ENCODE peak calls at places on chromosomes 6 and 20, in five cellular contexts. One of them, this sample, is unnamed. For H3K36me3 and H3K4me1, the result is how much of the 10 kb centered on the place peaks cover.

GRCh38 chr6:14079433-14079832 is 38.1 kb upstream of the CD83 start:
- DNase-seq in aorta: no peak
- DNase-seq in CD8-positive, alpha-beta T cell: no peak
- DNase-seq in right atrium auricular region: peak
- DNase-seq in fibroblast of lung: peak
- DNase-seq in this sample: no peak

GRCh38 chr20:36214684-36215256 is 21.5 kb upstream of the AAR2 start:
- DNase-seq in aorta: no peak
- DNase-seq in right atrium auricular region: no peak
- DNase-seq in fibroblast of lung: peak
- DNase-seq in CD8-positive, alpha-beta T cell: no peak
- DNase-seq in this sample: no peak

GRCh38 chr6:20033697-20034407 is 178.4 kb downstream of the MBOAT1 start:
- DNase-seq in CD8-positive, alpha-beta T cell: no peak
- DNase-seq in aorta: no peak
- DNase-seq in right atrium auricular region: no peak
- DNase-seq in fibroblast of lung: no peak
- DNase-seq in this sample: no peak

GRCh38 chr20:61493798-61494305 is 241.8 kb downstream of the CDH4 start:
- DNase-seq in CD8-positive, alpha-beta T cell: no peak
- DNase-seq in right atrium auricular region: peak
- DNase-seq in aorta: no peak
- DNase-seq in fibroblast of lung: no peak
- DNase-seq in this sample: no peak

GRCh38 chr20:10313215-10313614 is 94.6 kb downstream of the SNAP25 start:
- DNase-seq in aorta: no peak
- DNase-seq in CD8-positive, alpha-beta T cell: no peak
- DNase-seq in fibroblast of lung: peak
- DNase-seq in right atrium auricular region: no peak
- DNase-seq in this sample: no peak

GRCh38 chr20:20547221-20547875 is 165.1 kb downstream of the RALGAPA2 start:
- DNase-seq in fibroblast of lung: peak
- DNase-seq in right atrium auricular region: no peak
- DNase-seq in CD8-positive, alpha-beta T cell: no peak
- DNase-seq in aorta: no peak
- DNase-seq in this sample: no peak

GRCh38 chr6:43334466-43335095 is 26.0 kb upstream of the CRIP3 start:
- DNase-seq in aorta: no peak
- DNase-seq in CD8-positive, alpha-beta T cell: no peak
- DNase-seq in right atrium auricular region: no peak
- DNase-seq in fibroblast of lung: peak
- DNase-seq in this sample: no peak

GRCh38 chr20:53621482-53622246 is 28.0 kb upstream of the ZNF217 start:
- DNase-seq in right atrium auricular region: peak
- DNase-seq in CD8-positive, alpha-beta T cell: no peak
- DNase-seq in fibroblast of lung: peak
- DNase-seq in aorta: peak
- DNase-seq in this sample: no peak

GRCh38 chr6:125810435-125810834 is 19.7 kb downstream of the NCOA7 start:
- DNase-seq in right atrium auricular region: no peak
- DNase-seq in aorta: no peak
- DNase-seq in CD8-positive, alpha-beta T cell: no peak
- DNase-seq in fibroblast of lung: no peak
- DNase-seq in this sample: no peak

GRCh38 chr20:4162766-4163165 is 147.4 kb upstream of the RNF24 start:
- DNase-seq in CD8-positive, alpha-beta T cell: no peak
- DNase-seq in right atrium auricular region: no peak
- DNase-seq in aorta: no peak
- DNase-seq in fibroblast of lung: no peak
- DNase-seq in this sample: no peak

GRCh38 chr6:29887330-29887818 is 55.0 kb upstream of the HLA-A start:
- DNase-seq in aorta: peak
- DNase-seq in fibroblast of lung: peak
- DNase-seq in right atrium auricular region: peak
- DNase-seq in CD8-positive, alpha-beta T cell: no peak
- DNase-seq in this sample: peak

GRCh38 chr6:129359811-129360787 is 349.9 kb downstream of the ARHGAP18 start:
- DNase-seq in right atrium auricular region: no peak
- DNase-seq in fibroblast of lung: no peak
- DNase-seq in CD8-positive, alpha-beta T cell: no peak
- DNase-seq in aorta: no peak
- DNase-seq in this sample: no peak

GRCh38 chr6:42746452-42747400 is 823 bp upstream of the TBCC start:
- DNase-seq in CD8-positive, alpha-beta T cell: peak
- DNase-seq in fibroblast of lung: peak
- DNase-seq in aorta: peak
- DNase-seq in right atrium auricular region: peak
- DNase-seq in this sample: peak

GRCh38 chr6:79438015-79438414 is 99.2 kb downstream of the LCA5 start:
- DNase-seq in aorta: peak
- DNase-seq in CD8-positive, alpha-beta T cell: no peak
- DNase-seq in right atrium auricular region: no peak
- DNase-seq in fibroblast of lung: no peak
- DNase-seq in this sample: no peak

GRCh38 chr6:35916056-35916455 is 4.8 kb downstream of the SRPK1 start:
- DNase-seq in fibroblast of lung: no peak
- DNase-seq in right atrium auricular region: no peak
- DNase-seq in CD8-positive, alpha-beta T cell: no peak
- DNase-seq in aorta: no peak
- DNase-seq in this sample: no peak

GRCh38 chr6:36195471-36196048 is 984 bp upstream of the BRPF3 start:
- DNase-seq in aorta: no peak
- DNase-seq in CD8-positive, alpha-beta T cell: no peak
- DNase-seq in right atrium auricular region: no peak
- DNase-seq in fibroblast of lung: no peak
- DNase-seq in this sample: no peak

GRCh38 chr6:111984516-111985201 is 69.2 kb upstream of the CCN6 start:
- DNase-seq in right atrium auricular region: no peak
- DNase-seq in fibroblast of lung: no peak
- DNase-seq in aorta: no peak
- DNase-seq in CD8-positive, alpha-beta T cell: no peak
- DNase-seq in this sample: no peak
- H3K27ac ChIP-seq in right atrium auricular region: no peak
- H3K27ac ChIP-seq in fibroblast of lung: peak
- H3K27ac ChIP-seq in aorta: no peak
- H3K27ac ChIP-seq in CD8-positive, alpha-beta T cell: no peak
- H3K27ac ChIP-seq in this sample: no peak

GRCh38 chr20:37295001-37295400 is 5.5 kb downstream of the MANBAL start:
- DNase-seq in CD8-positive, alpha-beta T cell: no peak
- DNase-seq in aorta: no peak
- DNase-seq in fibroblast of lung: peak
- DNase-seq in right atrium auricular region: no peak
- DNase-seq in this sample: no peak

GRCh38 chr20:37295595-37295994 is 6.1 kb downstream of the MANBAL start:
- DNase-seq in CD8-positive, alpha-beta T cell: no peak
- DNase-seq in aorta: no peak
- DNase-seq in right atrium auricular region: no peak
- DNase-seq in fibroblast of lung: peak
- DNase-seq in this sample: no peak

GRCh38 chr20:37297066-37297736 is 7.7 kb downstream of the MANBAL start:
- DNase-seq in CD8-positive, alpha-beta T cell: no peak
- DNase-seq in right atrium auricular region: no peak
- DNase-seq in fibroblast of lung: peak
- DNase-seq in aorta: peak
- DNase-seq in this sample: no peak

GRCh38 chr20:37294262-37294981 is 5.0 kb downstream of the MANBAL start:
- DNase-seq in fibroblast of lung: peak
- DNase-seq in aorta: no peak
- DNase-seq in CD8-positive, alpha-beta T cell: no peak
- DNase-seq in right atrium auricular region: no peak
- DNase-seq in this sample: no peak

GRCh38 chr20:37296371-37296770 is 6.9 kb downstream of the MANBAL start:
- DNase-seq in CD8-positive, alpha-beta T cell: no peak
- DNase-seq in aorta: no peak
- DNase-seq in right atrium auricular region: no peak
- DNase-seq in fibroblast of lung: no peak
- DNase-seq in this sample: no peak
- H3K36me3 ChIP-seq in CD8-positive, alpha-beta T cell: under half
- H3K36me3 ChIP-seq in aorta: under half
- H3K36me3 ChIP-seq in right atrium auricular region: under half
- H3K36me3 ChIP-seq in fibroblast of lung: under half
- H3K36me3 ChIP-seq in this sample: under half

GRCh38 chr6:11275598-11275997 is 43.1 kb upstream of the NEDD9 start:
- DNase-seq in fibroblast of lung: no peak
- DNase-seq in right atrium auricular region: no peak
- DNase-seq in CD8-positive, alpha-beta T cell: no peak
- DNase-seq in aorta: no peak
- DNase-seq in this sample: no peak
- H3K4me1 ChIP-seq in fibroblast of lung: under half
- H3K4me1 ChIP-seq in right atrium auricular region: under half
- H3K4me1 ChIP-seq in CD8-positive, alpha-beta T cell: under half
- H3K4me1 ChIP-seq in aorta: under half
- H3K4me1 ChIP-seq in this sample: under half

GRCh38 chr6:53210821-53211220 is 62.2 kb upstream of the GCM1 start:
- DNase-seq in fibroblast of lung: no peak
- DNase-seq in aorta: no peak
- DNase-seq in CD8-positive, alpha-beta T cell: no peak
- DNase-seq in right atrium auricular region: no peak
- DNase-seq in this sample: no peak
- H3K27ac ChIP-seq in fibroblast of lung: no peak
- H3K27ac ChIP-seq in aorta: no peak
- H3K27ac ChIP-seq in CD8-positive, alpha-beta T cell: no peak
- H3K27ac ChIP-seq in right atrium auricular region: no peak
- H3K27ac ChIP-seq in this sample: no peak

DNA sequence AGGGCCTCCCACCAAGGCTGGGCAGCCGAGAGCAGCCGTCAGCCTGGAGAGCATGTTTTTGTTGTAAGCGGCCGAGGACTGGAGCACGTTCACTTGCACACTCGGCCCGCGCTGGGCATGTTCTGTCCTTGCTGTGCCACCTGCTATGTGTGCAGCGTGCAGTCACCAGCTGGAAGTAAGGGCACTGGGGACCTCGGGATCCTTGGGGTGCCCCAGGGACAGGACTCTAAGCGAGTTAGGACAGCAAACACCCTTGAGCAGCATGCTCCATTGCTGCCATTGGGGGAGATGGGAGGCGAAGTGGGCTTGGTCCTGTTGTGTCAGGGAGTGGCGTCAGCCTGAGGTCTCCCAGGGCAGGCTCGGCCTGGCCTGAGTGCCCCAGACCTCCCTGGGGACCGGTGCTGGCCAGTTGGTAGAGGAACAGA is 18.6 kb downstream of the DYNLT1 start:
- DNase-seq in CD8-positive, alpha-beta T cell: no peak
- DNase-seq in aorta: no peak
- DNase-seq in right atrium auricular region: no peak
- DNase-seq in fibroblast of lung: no peak
- DNase-seq in this sample: no peak
- H3K36me3 ChIP-seq in CD8-positive, alpha-beta T cell: under half
- H3K36me3 ChIP-seq in aorta: under half
- H3K36me3 ChIP-seq in right atrium auricular region: under half
- H3K36me3 ChIP-seq in fibroblast of lung: under half
- H3K36me3 ChIP-seq in this sample: under half

DNA sequence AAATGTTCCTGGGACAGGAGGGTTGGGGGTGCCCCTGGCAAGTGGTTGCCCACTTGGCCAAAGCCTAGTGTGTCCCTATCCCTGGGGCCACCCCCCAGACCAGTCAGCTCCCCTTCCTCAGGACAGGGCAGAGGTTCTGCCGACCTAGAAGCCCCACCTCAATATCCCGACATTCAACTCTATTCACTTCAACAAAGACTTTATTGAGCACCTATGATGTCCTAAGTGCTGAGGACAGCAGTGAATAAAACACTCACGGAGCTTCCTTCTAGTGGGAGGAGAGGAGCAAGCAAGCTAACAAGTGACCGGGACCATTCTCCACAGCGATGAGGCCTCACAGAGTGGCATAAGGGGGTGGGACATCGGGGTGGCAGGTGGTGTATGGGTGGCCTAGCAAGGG is 52.7 kb downstream of the GRM4 start:
- DNase-seq in right atrium auricular region: no peak
- DNase-seq in CD8-positive, alpha-beta T cell: no peak
- DNase-seq in aorta: no peak
- DNase-seq in fibroblast of lung: no peak
- DNase-seq in this sample: no peak
- H3K4me1 ChIP-seq in right atrium auricular region: under half
- H3K4me1 ChIP-seq in CD8-positive, alpha-beta T cell: under half
- H3K4me1 ChIP-seq in aorta: under half
- H3K4me1 ChIP-seq in fibroblast of lung: under half
- H3K4me1 ChIP-seq in this sample: under half